ENCODE peak calls at places on chromosomes 5 and 9, in nine cellular contexts. D is left lung, E is tibial nerve, P is GM12865, M is A549, U is ovary, S is AG04449, T is MCF 10A, O is osteoblast. A is an unnamed sample.

GRCh38 chr5:143025971-143026370 is 255.8 kb downstream of the ARHGAP26 start:
- DNase-seq in U (no peak), D (no peak), M (no peak), O (no peak), P (no peak), S (no peak), T (no peak), E (no peak), A (no peak)

GRCh38 chr5:178113141-178113787 is at the start of gene N4BP3:
- DNase-seq in S (no peak), U (no peak), T (peak), M (peak), O (peak), E (no peak), P (peak), D (peak), A (peak)

GRCh38 chr5:26193626-26194025 is 844.8 kb downstream of the CDH9 start:
- DNase-seq in E (no peak), M (no peak), P (no peak), D (no peak), U (no peak), T (no peak), S (no peak), O (no peak), A (no peak)

GRCh38 chr5:99664972-99665371 is 736.2 kb upstream of the CHD1 start:
- DNase-seq in E (no peak), U (no peak), T (no peak), M (no peak), O (no peak), D (no peak), P (no peak), S (no peak), A (no peak)

GRCh38 chr5:108216890-108217289 is 165.0 kb downstream of the FBXL17 start:
- DNase-seq in O (peak), S (no peak), M (no peak), E (no peak), D (no peak), U (no peak), P (no peak), T (peak), A (no peak)

GRCh38 chr5:10317825-10318682 is 10.4 kb upstream of the CMBL start:
- DNase-seq in T (peak), S (no peak), U (no peak), M (no peak), E (no peak), D (peak), O (no peak), P (peak), A (no peak)

GRCh38 chr9:1034271-1034670 is 15.9 kb upstream of the DMRT2 start:
- DNase-seq in M (no peak), O (no peak), P (no peak), E (no peak), U (no peak), T (no peak), S (no peak), D (no peak), A (no peak)

GRCh38 chr5:5288236-5288635 is 134.2 kb upstream of the ICE1 start:
- DNase-seq in P (no peak), E (no peak), D (no peak), U (no peak), T (no peak), O (no peak), M (peak), S (no peak), A (no peak)

GRCh38 chr9:112925058-112925641 is 34.5 kb upstream of the SLC46A2 start:
- DNase-seq in O (peak), U (no peak), S (no peak), D (no peak), T (peak), E (no peak), P (peak), M (peak), A (no peak)

GRCh38 chr5:120806132-120806531 is 342.0 kb downstream of the PRR16 start:
- DNase-seq in D (no peak), O (no peak), P (no peak), E (no peak), U (no peak), T (peak), S (no peak), M (no peak), A (no peak)

GRCh38 chr9:37410969-37411785 is 11.3 kb upstream of the GRHPR start:
- DNase-seq in O (no peak), S (no peak), M (no peak), T (peak), D (no peak), U (no peak), E (no peak), P (peak), A (no peak)

GRCh38 chr9:16347886-16348285 is 522.6 kb downstream of the BNC2 start:
- DNase-seq in U (no peak), E (no peak), D (no peak), M (no peak), P (no peak), O (no peak), T (no peak), S (no peak), A (no peak)

GRCh38 chr5:163889369-163889768 is 383.9 kb downstream of the MAT2B start:
- DNase-seq in E (no peak), U (no peak), M (no peak), D (no peak), P (no peak), S (peak), T (peak), O (no peak), A (no peak)

GRCh38 chr9:81035171-81035570 is 654.2 kb downstream of the TLE1 start:
- DNase-seq in D (no peak), E (no peak), S (peak), O (no peak), P (no peak), U (no peak), T (peak), M (no peak), A (no peak)

GRCh38 chr9:114031948-114032688 is 46.0 kb downstream of the AMBP start:
- DNase-seq in M (no peak), D (no peak), U (no peak), S (no peak), P (no peak), T (no peak), O (no peak), E (no peak), A (no peak)

GRCh38 chr9:115590016-115590415 is 472.1 kb upstream of the TNC start:
- DNase-seq in P (no peak), U (no peak), S (peak), M (peak), T (peak), E (no peak), O (peak), D (no peak), A (no peak)

GRCh38 chr9:123371805-123372590 is 16.0 kb downstream of the CRB2 start:
- DNase-seq in M (no peak), E (no peak), U (no peak), S (no peak), O (peak), P (no peak), T (no peak), D (no peak), A (no peak)

GRCh38 chr5:179871506-179871905 is 12.9 kb upstream of the MRNIP start:
- DNase-seq in M (no peak), T (no peak), D (no peak), O (no peak), P (no peak), S (no peak), E (no peak), U (peak), A (no peak)

GRCh38 chr5:179870952-179871351 is 12.3 kb upstream of the MRNIP start:
- DNase-seq in P (no peak), M (no peak), E (no peak), U (no peak), S (no peak), O (peak), D (no peak), T (no peak), A (no peak)

GRCh38 chr5:179869101-179869500 is 10.5 kb upstream of the MRNIP start:
- DNase-seq in P (no peak), D (no peak), U (no peak), E (no peak), T (no peak), M (no peak), O (peak), S (no peak), A (no peak)

GRCh38 chr5:179869641-179870402 is 11.2 kb upstream of the MRNIP start:
- DNase-seq in E (no peak), D (no peak), S (no peak), O (peak), T (no peak), M (no peak), P (no peak), U (no peak), A (no peak)

DNA sequence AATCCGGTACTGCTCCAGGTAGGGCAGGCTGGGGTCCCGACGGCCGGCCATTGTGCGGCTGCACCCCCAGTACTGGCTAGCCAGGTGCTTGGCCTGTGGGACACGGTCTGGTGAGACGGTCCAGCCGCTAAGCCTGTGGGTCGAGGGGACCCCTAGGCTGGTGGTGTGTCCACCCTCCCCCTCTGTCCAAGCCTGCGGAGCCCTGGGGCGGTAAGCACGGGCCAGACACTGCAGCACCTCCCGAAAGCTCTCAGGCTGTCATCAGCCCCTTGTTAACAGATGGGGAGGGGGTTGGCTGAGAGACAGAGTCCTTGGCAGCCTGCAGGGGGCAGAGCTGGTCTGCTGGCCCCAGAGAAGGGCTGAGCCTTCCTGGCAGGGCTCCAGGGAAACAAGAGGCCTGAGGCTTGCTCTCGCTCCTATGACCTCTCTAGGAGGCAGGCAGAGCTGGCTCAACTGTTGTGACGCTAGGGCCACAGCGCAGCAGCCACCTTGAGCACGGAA is 11.8 kb upstream of the MRNIP start:
- DNase-seq in U (peak), S (no peak), T (peak), D (no peak), P (peak), E (no peak), M (peak), O (peak), A (no peak)
- TF ChIP-seq CTCF in U (no peak), S (peak), T (peak), D (peak), P (peak), E (peak), M (peak), O (no peak), A (no peak)

DNA sequence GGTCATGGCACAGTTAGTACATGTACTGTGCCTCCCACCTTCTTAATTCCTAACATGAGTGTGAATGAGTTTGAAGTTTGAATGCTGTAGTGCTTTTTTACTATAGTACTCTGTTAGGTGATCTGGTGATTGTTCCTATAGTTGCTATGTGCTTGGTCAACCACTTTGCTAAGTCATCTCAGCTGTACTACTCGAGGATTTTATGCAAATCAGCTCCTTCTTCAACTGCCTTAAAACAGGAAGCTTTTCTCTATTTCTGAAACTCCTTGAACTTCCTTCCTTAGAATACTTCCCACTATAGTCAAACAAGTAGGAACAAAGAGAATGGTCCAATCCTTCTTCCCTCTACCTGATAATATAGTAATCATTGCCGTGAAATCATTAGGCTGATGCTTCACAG is 219.6 kb downstream of the CTNND2 start:
- DNase-seq in D (no peak), S (no peak), O (no peak), P (no peak), U (no peak), T (no peak), E (no peak), M (no peak), A (no peak)
- TF ChIP-seq CTCF in D (no peak), S (no peak), O (no peak), P (no peak), U (no peak), T (no peak), E (no peak), M (no peak), A (no peak)

GRCh38 chr5:104412649-104413240 is 850.2 kb upstream of the NUDT12 start:
- DNase-seq in U (no peak), S (peak), D (no peak), M (peak), E (no peak), T (peak), O (peak), P (peak), A (no peak)
- TF ChIP-seq CTCF in U (no peak), S (peak), D (no peak), M (peak), E (no peak), T (peak), O (peak), P (peak), A (no peak)

GRCh38 chr5:176667637-176668036 is 20.4 kb downstream of the TSPAN17 start:
- DNase-seq in D (no peak), T (no peak), O (peak), M (no peak), S (no peak), E (no peak), U (no peak), P (no peak), A (no peak)
- TF ChIP-seq CTCF in D (no peak), T (no peak), O (no peak), M (no peak), S (no peak), E (no peak), U (no peak), P (no peak), A (no peak)

DNA sequence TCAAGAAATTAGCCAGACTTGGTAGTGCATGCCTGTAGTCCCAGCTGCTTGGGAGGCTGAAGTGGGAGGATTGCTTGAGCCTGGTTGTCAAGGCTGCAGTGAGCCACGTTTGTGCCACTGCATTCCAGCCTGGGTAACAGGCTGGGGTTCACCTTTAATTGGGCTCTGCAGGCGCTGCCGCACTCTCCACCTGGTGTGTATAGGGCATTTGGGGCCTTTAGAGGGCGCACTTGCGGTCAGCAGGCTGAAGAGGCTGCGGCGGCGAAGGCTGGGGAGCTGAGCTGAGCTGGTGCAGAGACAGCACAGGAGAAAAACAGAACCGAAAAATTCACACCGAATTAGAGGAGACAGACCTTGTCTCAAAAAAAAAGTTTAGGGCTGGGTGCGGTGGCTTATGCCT is 31.2 kb downstream of the CDK7 start:
- DNase-seq in U (no peak), S (no peak), M (no peak), O (no peak), P (peak), E (no peak), T (peak), D (no peak), A (no peak)
- TF ChIP-seq CTCF in U (no peak), S (peak), M (no peak), O (peak), P (peak), E (no peak), T (peak), D (no peak), A (no peak)

GRCh38 chr9:79615038-79615437 is 43.3 kb downstream of the TLE4 start:
- DNase-seq in P (no peak), T (no peak), S (no peak), D (no peak), M (no peak), E (no peak), O (no peak), U (no peak), A (no peak)

GRCh38 chr9:79616013-79616412 is 44.2 kb downstream of the TLE4 start:
- DNase-seq in M (no peak), U (no peak), O (no peak), E (no peak), T (no peak), D (no peak), P (no peak), S (no peak), A (no peak)

GRCh38 chr9:79610019-79610760 is 38.4 kb downstream of the TLE4 start:
- DNase-seq in P (no peak), D (no peak), M (no peak), U (no peak), E (no peak), S (no peak), O (no peak), T (no peak), A (no peak)

GRCh38 chr9:79611091-79611614 is 39.4 kb downstream of the TLE4 start:
- DNase-seq in T (peak), D (no peak), P (peak), U (no peak), M (no peak), O (peak), S (peak), E (no peak), A (no peak)

DNA sequence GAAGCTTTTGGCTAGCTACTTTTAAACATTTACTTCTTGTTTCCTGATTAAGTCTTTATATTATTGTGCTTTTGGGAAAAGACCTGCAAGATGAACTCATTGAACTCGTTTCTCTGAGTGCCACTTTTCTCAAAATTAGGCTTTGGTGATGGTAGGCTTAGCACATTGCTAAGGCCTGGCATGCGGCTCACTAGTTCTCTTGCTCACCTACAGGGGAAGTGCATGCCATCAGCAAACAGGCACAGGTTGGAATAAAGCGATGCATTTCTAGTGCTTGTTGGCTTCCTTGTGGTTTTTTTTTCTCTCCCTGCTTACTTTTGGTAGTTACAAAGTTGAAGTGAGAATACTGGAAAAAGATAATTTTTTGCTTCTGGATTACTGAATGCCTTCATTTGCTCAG is 41.4 kb downstream of the TLE4 start:
- DNase-seq in O (no peak), M (no peak), D (no peak), U (no peak), S (no peak), E (no peak), T (no peak), P (no peak), A (no peak)
- TF ChIP-seq CTCF in O (no peak), M (no peak), D (no peak), U (no peak), S (no peak), E (no peak), T (no peak), P (no peak), A (no peak)

DNA sequence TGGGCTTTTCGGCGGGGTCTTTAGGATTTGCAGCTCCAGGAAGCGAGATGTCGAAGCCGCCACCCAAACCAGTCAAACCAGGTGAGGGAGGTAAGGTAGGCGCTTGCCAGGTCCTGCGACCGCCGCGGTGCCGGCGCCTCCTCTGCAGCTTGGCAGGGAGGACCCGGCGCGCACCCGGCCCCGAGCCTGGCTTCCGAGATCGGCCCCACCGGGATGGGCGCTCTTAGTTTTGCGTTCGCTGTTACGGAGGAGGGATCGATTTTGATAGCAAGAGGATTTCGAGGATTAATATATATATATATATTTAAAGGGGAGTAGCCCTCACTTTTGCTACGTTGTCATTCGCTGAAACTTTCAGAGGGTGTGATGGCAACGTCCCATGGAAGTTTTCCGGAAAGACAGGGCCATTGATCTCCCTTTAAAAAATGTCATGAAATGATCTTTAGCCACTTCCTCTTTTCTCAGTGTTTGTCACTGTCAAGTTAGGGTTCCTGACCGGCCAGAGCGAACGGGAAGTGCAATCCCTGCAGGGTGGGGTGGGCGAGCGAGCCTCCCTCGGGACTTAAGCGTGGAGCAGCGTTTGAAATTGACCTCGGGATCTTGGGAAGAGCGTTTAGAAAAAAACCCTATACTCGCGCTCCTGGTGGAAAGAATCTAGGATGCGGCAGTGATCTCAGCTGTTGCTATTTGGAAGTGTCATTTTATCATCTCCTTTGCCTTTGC is 493 bp downstream of the OSTF1 start:
- DNase-seq in M (peak), P (peak), D (peak), U (peak), T (peak), O (peak), S (no peak), E (no peak), A (no peak)
- TF ChIP-seq CTCF in M (no peak), P (no peak), D (peak), U (peak), T (peak), O (peak), S (peak), E (peak), A (no peak)

GRCh38 chr9:124861342-124862229 is at the start of the genes ARPC5L and RPL35:
- DNase-seq in D (peak), T (peak), S (no peak), E (peak), O (peak), P (peak), U (peak), M (peak), A (peak)
- TF ChIP-seq CTCF in D (no peak), T (no peak), S (no peak), E (no peak), O (peak), P (peak), U (peak), M (no peak), A (peak)

DNA sequence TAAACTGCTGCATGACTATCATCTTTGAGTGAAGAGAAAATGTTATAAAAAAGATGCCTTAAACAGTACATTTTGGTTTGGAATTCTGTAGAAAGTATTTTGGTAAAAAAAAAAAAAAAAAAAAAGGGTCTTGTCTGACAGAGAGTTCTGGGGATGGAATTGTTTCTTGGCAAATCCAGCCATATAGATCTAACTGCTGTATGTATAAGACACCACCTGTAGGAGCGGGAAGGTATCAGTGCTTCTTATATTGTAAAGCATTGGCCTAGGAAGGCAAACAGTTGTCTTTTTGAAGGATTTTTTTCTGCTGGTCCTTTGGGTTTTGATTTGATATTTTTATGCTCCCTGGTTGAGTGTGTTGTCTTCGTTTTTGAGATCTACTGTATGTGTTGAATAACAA is 2.8 kb downstream of the PURA start:
- DNase-seq in M (peak), O (no peak), D (no peak), U (no peak), P (no peak), S (no peak), E (no peak), T (peak), A (no peak)
- TF ChIP-seq CTCF in M (no peak), O (no peak), D (no peak), U (no peak), P (no peak), S (no peak), E (no peak), T (peak), A (no peak)